ENCODE peak calls at places on chromosomes 11 and 22, in six cellular contexts. L is GM12878, P is A549, Z is K562, W is SK-N-SH, R is HepG2. H is an unnamed sample.

GRCh38 chr11:13929551-13929950 is 33.0 kb upstream of the SPON1 start:
- DNase-seq in Z (no peak), L (no peak), R (no peak), P (no peak), W (no peak), H (no peak)

GRCh38 chr11:21485426-21485825 is 707.5 kb upstream of the ANO5 start:
- DNase-seq in Z (no peak), R (no peak), L (no peak), P (no peak), W (no peak), H (no peak)

GRCh38 chr22:29633514-29634312 is 30.3 kb downstream of the NF2 start:
- DNase-seq in P (no peak), R (no peak), Z (no peak), W (no peak), L (no peak), H (no peak)

GRCh38 chr11:11157201-11157600 is 195.8 kb downstream of the CSNK2A3 start:
- DNase-seq in Z (peak; percentile 30), W (peak; percentile 59), R (peak; percentile 33), L (no peak), P (peak; percentile 37), H (no peak)

GRCh38 chr11:72217856-72218745 is 1.5 kb downstream of the FOLR2 start:
- DNase-seq in W (no peak), Z (no peak), P (no peak), R (no peak), L (no peak), H (no peak)

GRCh38 chr22:31103899-31104694 is 3.3 kb downstream of the SELENOM start:
- DNase-seq in Z (no peak), R (no peak), P (no peak), L (no peak), W (no peak), H (no peak)

GRCh38 chr11:35163707-35164496 is 24.9 kb downstream of the CD44 start:
- DNase-seq in L (no peak), R (no peak), Z (peak; percentile 16), W (no peak), P (no peak), H (no peak)

GRCh38 chr11:103959279-103959930 is 77.0 kb upstream of the DDI1 start:
- DNase-seq in P (peak; percentile 39), Z (no peak), R (no peak), W (no peak), L (peak; percentile 83), H (no peak)

GRCh38 chr11:62928011-62928410 is 6.8 kb upstream of the CHRM1 start:
- DNase-seq in L (no peak), R (peak; percentile 16), Z (no peak), P (no peak), W (peak; percentile 82), H (no peak)

GRCh38 chr11:79236541-79236971 is 204.3 kb downstream of the TENM4 start:
- DNase-seq in P (no peak), R (no peak), Z (no peak), W (no peak), L (no peak), H (no peak)

GRCh38 chr11:75078233-75078632 is 18.4 kb downstream of the OR2AT4 start:
- DNase-seq in Z (no peak), P (peak; percentile 59), L (no peak), W (no peak), R (no peak), H (no peak)

GRCh38 chr22:49523374-49524008 is 304.2 kb downstream of the BRD1 start:
- DNase-seq in W (no peak), Z (no peak), R (no peak), L (no peak), P (no peak), H (no peak)

GRCh38 chr11:124865902-124866851 is 945 bp downstream of the ROBO3 start:
- DNase-seq in W (peak; percentile 91), Z (peak; percentile 85), L (no peak), R (no peak), P (no peak), H (no peak)
- TF ChIP-seq CHD2 in W (no peak), Z (no peak), L (no peak), R (no peak), P (no peak), H (no peak)

GRCh38 chr11:65562788-65563187 is 4.6 kb upstream of the LTBP3 start:
- DNase-seq in Z (no peak), P (no peak), W (no peak), R (no peak), L (no peak), H (no peak)
- TF ChIP-seq RAD21 in Z (no peak), P (no peak), W (no peak), R (no peak), L (no peak), H (no peak)

DNA sequence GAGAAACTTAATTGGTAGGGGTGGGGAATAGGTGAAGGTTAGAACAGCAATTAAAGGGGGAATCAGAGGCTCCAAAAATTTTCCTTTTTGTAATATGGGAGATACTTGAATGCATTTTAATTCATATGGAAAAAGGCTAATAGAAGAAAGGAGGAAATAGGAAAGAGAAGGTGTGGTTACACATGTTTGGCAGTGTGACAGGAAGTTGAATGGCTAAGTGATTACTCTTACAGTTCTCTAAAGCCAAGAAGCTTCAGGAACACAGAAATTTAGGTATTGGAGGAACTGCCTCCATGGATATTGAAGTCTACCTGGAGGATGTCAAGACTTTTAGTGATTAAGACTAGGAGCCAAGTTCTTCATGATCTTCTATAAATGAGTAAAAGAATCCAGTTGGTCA is 6.3 kb downstream of the NXPE2 start:
- DNase-seq in Z (no peak), L (no peak), W (no peak), R (no peak), P (no peak), H (no peak)
- TF ChIP-seq CHD2 in Z (no peak), L (no peak), W (no peak), R (no peak), P (no peak), H (no peak)

DNA sequence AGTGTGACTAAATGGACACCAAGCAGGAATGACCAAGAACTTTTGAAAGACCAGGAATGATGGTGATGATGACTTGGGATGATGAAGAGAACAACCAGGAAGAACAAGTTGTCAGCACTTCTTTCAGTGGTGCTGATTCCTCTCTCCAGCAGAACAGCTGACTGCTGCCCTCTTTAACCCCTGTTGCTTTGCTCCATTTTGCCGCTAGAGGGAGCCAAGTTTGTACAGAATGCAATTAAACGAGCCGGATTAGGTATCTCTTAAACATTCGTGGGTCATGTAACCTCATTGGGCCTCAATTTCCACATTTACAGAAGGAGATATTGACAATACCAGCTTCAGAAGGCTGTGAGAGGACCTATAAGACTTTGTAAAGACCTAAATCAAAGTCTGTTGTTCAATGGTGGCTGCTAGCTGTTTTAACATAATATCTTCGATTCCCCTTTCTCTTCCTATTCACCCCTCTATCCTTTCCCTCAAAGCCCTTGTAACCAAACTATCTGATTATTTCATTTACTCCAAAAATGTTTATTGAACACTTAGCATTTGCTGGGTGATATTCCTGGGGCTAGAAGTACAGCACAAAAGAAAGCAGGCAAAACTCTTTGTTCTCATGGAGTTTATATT is 1.9 kb downstream of the OR4S1 start:
- DNase-seq in R (peak; percentile 53), L (no peak), P (peak; percentile 62), W (peak; percentile 45), Z (peak; percentile 52), H (no peak)
- TF ChIP-seq RAD21 in R (peak; percentile 42), L (peak; percentile 93), P (peak; percentile 82), W (peak; percentile 82), Z (peak; percentile 66), H (peak; percentile 74)

DNA sequence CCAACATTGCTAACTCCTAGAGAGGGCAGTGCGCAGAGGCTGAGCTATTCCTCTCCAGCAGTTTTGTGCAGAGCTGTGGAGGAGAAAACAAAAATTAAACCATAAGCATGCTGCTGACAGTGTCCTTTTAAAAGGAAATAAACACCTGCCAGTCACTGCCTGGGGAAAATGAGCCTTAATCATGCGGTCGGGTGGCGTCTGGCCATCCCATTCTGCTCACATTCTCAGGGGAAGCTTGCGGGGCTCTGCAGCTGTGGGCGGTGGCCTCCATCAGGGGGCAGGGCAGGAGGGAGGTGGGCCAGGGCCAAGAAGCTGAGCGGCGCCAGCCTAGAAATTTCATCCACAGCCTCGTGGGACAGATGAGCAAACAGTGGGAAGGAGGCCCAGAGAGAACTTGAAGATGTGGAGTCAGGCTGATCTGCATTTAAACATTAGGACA is 71.0 kb upstream of the TP53I11 start:
- DNase-seq in P (no peak), L (no peak), R (no peak), Z (no peak), W (peak; percentile 33), H (no peak)
- TF ChIP-seq CHD2 in P (no peak), L (no peak), R (no peak), Z (no peak), W (no peak), H (no peak)

DNA sequence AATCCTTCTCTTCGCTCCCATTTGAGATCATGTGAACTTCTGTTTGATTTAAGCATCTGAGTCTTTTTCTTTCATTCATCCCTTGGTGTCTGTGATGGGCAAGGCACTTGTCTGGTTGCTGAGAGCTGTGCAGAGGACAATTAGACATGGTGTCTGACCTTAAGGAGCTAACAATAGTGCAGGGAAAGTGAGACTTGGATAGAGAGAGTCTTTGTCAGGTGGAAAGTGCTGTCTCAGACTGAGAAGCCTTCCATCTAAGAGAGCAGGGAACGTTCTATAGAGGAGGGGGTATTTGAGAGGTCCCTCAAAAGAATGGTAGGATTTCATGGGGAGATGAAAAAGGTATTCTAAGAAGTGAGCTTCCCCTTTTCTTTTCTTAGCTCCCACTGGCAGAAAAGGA is 14.1 kb downstream of the MICAL3 start:
- DNase-seq in R (no peak), W (no peak), Z (no peak), L (no peak), P (no peak), H (no peak)
- TF ChIP-seq RAD21 in R (no peak), W (no peak), Z (no peak), L (no peak), P (no peak), H (no peak)

H was measured in H1.